ENCODE peak calls at places on chromosomes 13 and 19, in five cellular contexts. O, A, D, P and V are unnamed samples.

GRCh38 chr19:18879579-18880373 is 16.2 kb downstream of the CERS1 start:
- DNase-seq in O (peak), A (peak), D (peak), P (no peak), V (no peak)

GRCh38 chr13:50993371-50993770 is 83.8 kb downstream of the RNASEH2B start:
- DNase-seq in D (no peak), A (no peak), P (no peak), O (no peak), V (no peak)

GRCh38 chr13:37385248-37385647 is 213.3 kb downstream of the POSTN start:
- DNase-seq in A (no peak), P (no peak), O (no peak), D (no peak), V (no peak)

GRCh38 chr13:78689011-78689410 is 30.1 kb upstream of the OBI1 start:
- DNase-seq in D (peak), A (no peak), O (no peak), P (no peak), V (peak)

GRCh38 chr13:111007209-111007608 is 92.3 kb upstream of the ANKRD10 start:
- DNase-seq in D (no peak), A (no peak), O (no peak), P (no peak), V (no peak)

GRCh38 chr19:33311326-33311682 is 9.0 kb upstream of the CEBPA start:
- DNase-seq in D (no peak), O (no peak), A (no peak), P (peak), V (no peak)

GRCh38 chr13:98826156-98826555 is 73.7 kb upstream of the SLC15A1 start:
- DNase-seq in O (no peak), D (peak), A (no peak), P (no peak), V (no peak)

GRCh38 chr13:45511310-45512147 is 46.8 kb downstream of the COG3 start:
- DNase-seq in O (no peak), D (peak), A (peak), P (no peak), V (peak)

GRCh38 chr13:30634838-30635237 is 17.1 kb downstream of the USPL1 start:
- DNase-seq in O (no peak), P (no peak), D (no peak), A (no peak), V (no peak)

GRCh38 chr19:4733755-4734345 is 10.2 kb upstream of the DPP9 start:
- DNase-seq in O (no peak), D (no peak), P (no peak), A (no peak), V (no peak)

GRCh38 chr19:38277969-38278680 is 13.8 kb downstream of the SPINT2 start:
- DNase-seq in A (peak), D (peak), O (no peak), P (no peak), V (peak)

GRCh38 chr19:7199613-7200533 is 94.3 kb downstream of the INSR start:
- DNase-seq in P (no peak), D (no peak), O (no peak), A (no peak), V (peak)

GRCh38 chr13:40164137-40164536 is 502.3 kb downstream of the FOXO1 start:
- DNase-seq in P (no peak), O (no peak), D (peak), A (peak), V (no peak)

GRCh38 chr19:55373993-55374757 is 2.5 kb upstream of the TMEM190 start:
- DNase-seq in D (peak), O (no peak), A (peak), P (no peak), V (peak)

GRCh38 chr13:101301053-101301452 is 115.3 kb downstream of the NALCN start:
- DNase-seq in D (no peak), P (no peak), O (no peak), A (no peak), V (no peak)

GRCh38 chr19:48271531-48272151 is 1.8 kb downstream of the ZNF114 start:
- DNase-seq in A (peak), O (peak), P (peak), D (peak), V (peak)

GRCh38 chr13:43986395-43986794 is 106.7 kb downstream of the LACC1 start:
- DNase-seq in A (no peak), D (no peak), O (no peak), P (no peak), V (no peak)

GRCh38 chr19:54390942-54391577 is 24.2 kb upstream of the TTYH1 start:
- DNase-seq in D (peak), A (peak), O (no peak), P (peak), V (peak)

GRCh38 chr13:42354246-42355117 is 82.5 kb downstream of the AKAP11 start:
- DNase-seq in A (peak), D (peak), O (no peak), P (peak), V (peak)

GRCh38 chr19:843180-843835 is 2.5 kb downstream of the PRTN3 start:
- DNase-seq in D (no peak), O (peak), P (no peak), A (peak), V (no peak)

GRCh38 chr19:2888739-2889224 is 11.9 kb upstream of the ZNF57 start:
- DNase-seq in P (peak), O (peak), D (no peak), A (no peak), V (peak)

GRCh38 chr13:34591163-34591562 is 350.9 kb upstream of the NBEA start:
- DNase-seq in P (no peak), O (no peak), D (no peak), A (no peak), V (no peak)

GRCh38 chr19:10431943-10432735 is 11.8 kb downstream of the PDE4A start:
- DNase-seq in P (peak), D (peak), O (peak), A (peak), V (no peak)

GRCh38 chr13:27905650-27906049 is 14.2 kb upstream of the PDX1 start:
- DNase-seq in O (no peak), A (no peak), P (no peak), D (no peak), V (no peak)

GRCh38 chr13:95288899-95289500 is 12.3 kb downstream of the ABCC4 start:
- DNase-seq in A (peak), P (no peak), O (no peak), D (no peak), V (no peak)

GRCh38 chr19:30070198-30070969 is 128.3 kb downstream of the URI1 start:
- DNase-seq in P (no peak), O (peak), A (no peak), D (no peak), V (no peak)

GRCh38 chr19:18020212-18021067 is 12.5 kb downstream of the ARRDC2 start:
- DNase-seq in D (peak), O (peak), P (no peak), A (peak), V (peak)

GRCh38 chr13:52955505-52955904 is 73.1 kb upstream of the OLFM4 start:
- DNase-seq in P (no peak), O (no peak), D (no peak), A (no peak), V (no peak)

GRCh38 chr19:16885166-16885565 is 3.6 kb upstream of the F2RL3 start:
- DNase-seq in A (peak), D (peak), O (no peak), P (no peak), V (no peak)

GRCh38 chr13:39676315-39676876 is 20.9 kb downstream of the COG6 start:
- DNase-seq in A (peak), P (no peak), D (peak), O (no peak), V (peak)